ENCODE peak calls at places on chromosome X, in eight cellular contexts. Q, J, E, X, W, A, L and I are unnamed samples.
A peak's percentile ranks its signal among the peaks of the same experiment; 100 is the strongest.

GRCh38 chrX:24391362-24391761 is 30.9 kb downstream of the SUPT20HL1 start:
- ATAC-seq in X (no peak), E (peak; percentile 19), Q (peak; percentile 59), A (no peak), J (no peak), W (no peak), L (no peak), I (no peak)

GRCh38 chrX:34341814-34342213 is 209.7 kb upstream of the FAM47A start:
- ATAC-seq in J (no peak), Q (no peak), W (no peak), X (no peak), A (no peak), L (no peak), E (peak; percentile 96), I (no peak)

GRCh38 chrX:45771560-45772340 is 571.1 kb upstream of the DIPK2B start:
- ATAC-seq in W (no peak), A (peak; percentile 31), L (peak; percentile 23), J (no peak), Q (no peak), E (no peak), X (peak; percentile 16), I (no peak)

GRCh38 chrX:136266828-136267227 is 15.6 kb upstream of the MAP7D3 start:
- ATAC-seq in L (no peak), J (no peak), W (no peak), A (no peak), Q (no peak), E (no peak), X (no peak), I (no peak)

GRCh38 chrX:66030505-66031317 is 9.2 kb downstream of the VSIG4 start:
- ATAC-seq in J (peak; percentile 91), Q (peak; percentile 70), L (peak; percentile 75), A (peak; percentile 77), E (peak; percentile 58), W (no peak), X (peak; percentile 57), I (no peak)

GRCh38 chrX:7462110-7462509 is 314.2 kb upstream of the PUDP start:
- ATAC-seq in X (no peak), J (no peak), E (no peak), L (no peak), W (no peak), A (no peak), Q (no peak), I (no peak)

GRCh38 chrX:88437563-88437962 is 309.5 kb upstream of the CPXCR1 start:
- ATAC-seq in X (no peak), J (no peak), Q (no peak), W (no peak), A (no peak), E (no peak), L (no peak), I (no peak)

GRCh38 chrX:9532349-9532748 is 67.5 kb downstream of the TBL1X start:
- ATAC-seq in X (no peak), W (no peak), J (no peak), A (no peak), E (no peak), L (no peak), Q (no peak), I (no peak)

GRCh38 chrX:33987458-33987857 is 144.7 kb downstream of the FAM47A start:
- ATAC-seq in Q (no peak), E (no peak), W (no peak), X (no peak), L (no peak), J (no peak), A (no peak), I (no peak)

GRCh38 chrX:73562458-73562857 is 539 bp upstream of the CHIC1 start:
- ATAC-seq in J (peak; percentile 29), X (peak; percentile 31), Q (no peak), A (peak; percentile 36), E (no peak), W (peak; percentile 14), L (no peak), I (peak; percentile 20)

GRCh38 chrX:48958635-48959094 is 1.3 kb upstream of the OTUD5 start:
- ATAC-seq in L (no peak), X (peak; percentile 15), W (peak; percentile 14), A (peak; percentile 6), E (peak; percentile 45), Q (peak; percentile 3), J (no peak), I (peak; percentile 4)

GRCh38 chrX:118347131-118347530 is 1.2 kb downstream of the WDR44 start:
- ATAC-seq in Q (no peak), A (no peak), E (no peak), X (peak; percentile 6), W (no peak), J (peak; percentile 40), L (no peak), I (no peak)

GRCh38 chrX:42585842-42586621 is 191.9 kb downstream of the PPP1R2C start:
- ATAC-seq in E (no peak), A (no peak), J (no peak), W (no peak), L (no peak), X (no peak), Q (no peak), I (no peak)

GRCh38 chrX:111270339-111270738 is at the start of gene CAPN6:
- ATAC-seq in L (peak; percentile 62), X (no peak), W (peak; percentile 24), Q (no peak), J (no peak), E (no peak), A (no peak), I (peak; percentile 43)

GRCh38 chrX:21132686-21133393 is 241.4 kb upstream of the CNKSR2 start:
- ATAC-seq in E (no peak), L (no peak), W (no peak), Q (no peak), X (no peak), J (no peak), A (no peak), I (no peak)

GRCh38 chrX:3598696-3599095 is 114.8 kb downstream of the PRKX start:
- ATAC-seq in X (no peak), E (no peak), W (no peak), L (no peak), Q (no peak), J (no peak), A (no peak), I (no peak)

DNA sequence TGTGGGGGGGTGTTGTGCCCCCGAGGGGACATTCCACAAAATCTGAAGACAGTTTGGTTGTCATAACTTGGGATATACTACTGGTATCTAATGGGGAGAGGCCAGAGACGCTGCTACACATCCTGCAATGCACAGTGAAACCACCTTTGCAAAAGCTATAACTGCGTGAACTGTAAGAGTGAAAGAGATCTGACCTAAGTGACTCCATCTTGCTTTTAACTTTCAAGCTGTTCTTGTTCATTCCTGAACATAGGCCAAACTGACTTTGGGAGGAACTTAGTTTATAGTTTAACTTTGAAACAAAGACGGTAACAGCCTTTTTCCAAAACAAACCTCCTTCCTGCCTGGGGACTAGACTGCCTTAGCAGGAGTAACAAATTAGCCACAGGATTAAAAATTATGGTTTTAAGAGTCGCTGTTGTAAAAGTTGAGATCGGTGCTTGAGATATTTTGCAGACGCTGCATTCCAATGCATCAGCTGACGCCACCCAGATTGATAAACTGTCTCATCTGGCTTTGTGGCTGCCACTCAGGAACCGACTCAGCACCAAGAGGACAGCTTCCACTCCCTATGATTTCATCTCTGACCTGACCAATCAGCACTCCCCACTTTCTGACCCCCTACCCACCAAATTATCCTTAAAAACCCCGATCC is 70.9 kb downstream of the ATXN3L start:
- ATAC-seq in E (no peak), J (no peak), L (no peak), X (no peak), A (no peak), Q (no peak), W (no peak), I (no peak)
- H3K27ac ChIP-seq in E (no peak overlapping the region), J (no peak overlapping the region), L (no peak overlapping the region), X (no peak overlapping the region), A (no peak overlapping the region), Q (no peak overlapping the region), W (no peak overlapping the region), I (peak overlapping the region; percentile 28)

GRCh38 chrX:69161786-69162349 is 3.4 kb downstream of the PJA1 start:
- ATAC-seq in E (no peak), A (no peak), J (no peak), W (no peak), L (no peak), X (no peak), Q (no peak), I (no peak)

GRCh38 chrX:69163936-69164741 is 1.1 kb downstream of the PJA1 start:
- ATAC-seq in L (no peak), X (peak; percentile 50), A (peak; percentile 53), J (peak; percentile 70), W (no peak), E (peak; percentile 53), Q (no peak), I (peak; percentile 16)

GRCh38 chrX:69161371-69161770 is 3.9 kb downstream of the PJA1 start:
- ATAC-seq in X (no peak), E (no peak), L (no peak), W (no peak), A (no peak), J (no peak), Q (no peak), I (no peak)

GRCh38 chrX:69162466-69162865 is 2.8 kb downstream of the PJA1 start:
- ATAC-seq in A (no peak), J (no peak), X (no peak), L (no peak), W (no peak), E (no peak), Q (no peak), I (no peak)

DNA sequence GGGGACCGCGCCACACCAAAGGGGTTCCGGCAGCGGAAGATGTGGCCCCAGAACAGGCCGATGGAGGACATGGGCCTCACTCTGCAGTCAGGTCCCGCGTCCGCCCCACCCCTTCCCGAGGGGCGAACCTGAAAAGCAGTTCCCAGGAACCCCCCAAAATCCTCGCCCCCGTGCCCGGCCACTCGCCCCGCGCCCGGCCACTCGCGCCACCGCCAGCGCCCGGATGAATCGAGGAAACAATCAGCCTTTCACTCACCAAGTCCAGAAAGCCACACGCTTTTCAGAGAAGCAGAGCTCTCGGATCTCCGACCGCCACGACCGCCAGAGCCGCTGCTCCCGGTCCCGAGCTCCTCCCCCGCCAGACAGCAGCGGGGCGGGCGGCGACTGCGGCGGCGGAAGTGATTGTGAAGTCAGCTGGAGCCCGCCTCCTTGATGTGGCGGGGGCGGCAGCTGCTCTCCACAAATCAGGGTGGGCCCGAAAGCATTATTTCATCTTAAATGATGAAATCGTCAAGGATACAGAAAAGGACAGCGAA is at the start of gene PJA1:
- ATAC-seq in X (peak; percentile 94), Q (peak; percentile 98), A (peak; percentile 99), W (peak; percentile 85), L (peak; percentile 96), E (peak; percentile 99), J (peak; percentile 97), I (peak; percentile 96)
- TF ChIP-seq POLR2A in X (peak; percentile 49), Q (no peak), A (peak; percentile 46), W (peak; percentile 46), L (no peak), E (peak; percentile 60), J (peak; percentile 42), I (peak; percentile 48)

DNA sequence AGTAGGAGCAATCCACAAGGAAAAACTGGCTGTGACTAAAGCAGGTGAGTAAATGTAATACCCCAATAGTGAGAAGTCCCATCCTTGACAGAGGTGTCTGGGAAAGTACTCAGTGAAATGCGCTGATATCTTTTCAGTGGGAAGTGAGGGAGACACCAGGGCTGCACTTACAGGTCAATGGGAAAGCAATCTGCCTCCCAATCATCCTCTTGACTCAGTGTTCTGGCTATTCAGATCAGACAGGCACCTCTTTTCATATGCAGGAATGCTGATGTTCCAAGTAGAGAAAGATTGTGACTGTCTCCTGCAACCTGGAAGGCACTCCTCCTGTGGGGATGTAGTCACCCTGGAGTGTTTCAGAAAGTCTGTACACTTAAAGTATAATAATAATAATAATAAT is 39.9 kb upstream of the SPIN2A start:
- ATAC-seq in Q (no peak), W (no peak), A (no peak), E (no peak), J (no peak), X (no peak), L (no peak), I (no peak)
- H3K27ac ChIP-seq in Q (no peak overlapping the region), W (no peak overlapping the region), A (no peak overlapping the region), E (no peak overlapping the region), J (no peak overlapping the region), X (no peak overlapping the region), L (no peak overlapping the region), I (no peak overlapping the region)

GRCh38 chrX:41332408-41332987 is 1.5 kb upstream of the DDX3X start:
- ATAC-seq in W (no peak), A (peak; percentile 6), E (no peak), Q (peak; percentile 3), L (peak; percentile 3), J (peak; percentile 12), X (peak; percentile 0), I (peak; percentile 0)
- TF ChIP-seq POLR2A in W (no peak), A (no peak), E (no peak), Q (peak; percentile 12), L (no peak), J (peak; percentile 59), X (no peak), I (no peak)